ENCODE peak calls at places on chromosomes 4 and X, in four cellular contexts. V is HepG2, B is K562, S is GM12878. W is an unnamed sample.

GRCh38 chrX:69113723-69114122 is 51.5 kb downstream of the PJA1 start:
- DNase-seq in B (no peak), S (no peak), V (no peak), W (no peak)

GRCh38 chrX:16733013-16733412 is 13.6 kb downstream of the SYAP1 start:
- DNase-seq in B (no peak), V (no peak), S (no peak), W (no peak)

GRCh38 chr4:4852591-4853362 is 6.7 kb upstream of the MSX1 start:
- DNase-seq in S (no peak), B (peak; percentile 44), V (no peak), W (no peak)

GRCh38 chrX:49844622-49845021 is 15.5 kb downstream of the PAGE4 start:
- DNase-seq in B (no peak), S (no peak), V (no peak), W (no peak)

GRCh38 chrX:70386240-70386639 is 36.9 kb upstream of the GDPD2 start:
- DNase-seq in S (no peak), V (no peak), B (no peak), W (no peak)

GRCh38 chr4:4666187-4666586 is 124.3 kb upstream of the STX18 start:
- DNase-seq in B (no peak), S (no peak), V (no peak), W (no peak)

GRCh38 chr4:183507928-183508327 is 3.1 kb downstream of the ING2 start:
- DNase-seq in V (peak; percentile 59), S (no peak), B (peak; percentile 21), W (no peak)

GRCh38 chrX:73562458-73562857 is 539 bp upstream of the CHIC1 start:
- DNase-seq in V (no peak), S (peak; percentile 1), B (no peak), W (no peak)

GRCh38 chr4:188042191-188042590 is 46.6 kb downstream of the ZFP42 start:
- DNase-seq in S (no peak), V (no peak), B (no peak), W (no peak)

GRCh38 chrX:65596270-65596669 is 61.7 kb upstream of the LAS1L start:
- DNase-seq in S (peak; percentile 43), V (no peak), B (peak; percentile 13), W (no peak)

GRCh38 chrX:71911731-71912050 is 1.0 kb downstream of the NHSL2 start:
- DNase-seq in S (no peak), B (no peak), V (no peak), W (no peak)

GRCh38 chrX:3204606-3205005 is 141.8 kb downstream of the MXRA5 start:
- DNase-seq in S (no peak), V (no peak), B (no peak), W (no peak)

GRCh38 chrX:48580662-48581061 is 6.4 kb downstream of the RBM3 start:
- DNase-seq in V (no peak), B (no peak), S (no peak), W (no peak)

GRCh38 chrX:65643046-65643785 is 24.2 kb upstream of the MSN start:
- DNase-seq in V (no peak), S (no peak), B (no peak), W (no peak)

GRCh38 chr4:160319221-160319867 is 1216.5 kb downstream of the RAPGEF2 start:
- DNase-seq in B (no peak), V (no peak), S (no peak), W (peak; percentile 18)

GRCh38 chr4:109739547-109739946 is 9.7 kb upstream of the PLA2G12A start:
- DNase-seq in B (no peak), S (no peak), V (no peak), W (no peak)

GRCh38 chr4:151324449-151325319 is 721 bp downstream of the SH3D19 start:
- DNase-seq in S (no peak), V (peak; percentile 99), B (no peak), W (peak; percentile 46)

GRCh38 chr4:83114576-83114975 is at the start of gene PLAC8:
- DNase-seq in V (peak; percentile 69), B (no peak), S (peak; percentile 92), W (peak; percentile 15)

GRCh38 chr4:177220376-177220775 is 89.3 kb upstream of the NEIL3 start:
- DNase-seq in V (no peak), B (no peak), S (no peak), W (no peak)

GRCh38 chr4:12761694-12762093 is 722.4 kb downstream of the RAB28 start:
- DNase-seq in S (no peak), V (no peak), B (no peak), W (no peak)

GRCh38 chr4:111454961-111455360 is 690.3 kb upstream of the FAM241A start:
- DNase-seq in S (no peak), V (peak; percentile 45), B (no peak), W (no peak)

GRCh38 chr4:38310446-38311043 is 350.3 kb downstream of the PTTG2 start:
- DNase-seq in B (no peak), S (peak; percentile 97), V (no peak), W (no peak)

GRCh38 chrX:15465896-15466651 is 27.1 kb downstream of the PIR start:
- DNase-seq in B (no peak), S (no peak), V (no peak), W (no peak)

DNA sequence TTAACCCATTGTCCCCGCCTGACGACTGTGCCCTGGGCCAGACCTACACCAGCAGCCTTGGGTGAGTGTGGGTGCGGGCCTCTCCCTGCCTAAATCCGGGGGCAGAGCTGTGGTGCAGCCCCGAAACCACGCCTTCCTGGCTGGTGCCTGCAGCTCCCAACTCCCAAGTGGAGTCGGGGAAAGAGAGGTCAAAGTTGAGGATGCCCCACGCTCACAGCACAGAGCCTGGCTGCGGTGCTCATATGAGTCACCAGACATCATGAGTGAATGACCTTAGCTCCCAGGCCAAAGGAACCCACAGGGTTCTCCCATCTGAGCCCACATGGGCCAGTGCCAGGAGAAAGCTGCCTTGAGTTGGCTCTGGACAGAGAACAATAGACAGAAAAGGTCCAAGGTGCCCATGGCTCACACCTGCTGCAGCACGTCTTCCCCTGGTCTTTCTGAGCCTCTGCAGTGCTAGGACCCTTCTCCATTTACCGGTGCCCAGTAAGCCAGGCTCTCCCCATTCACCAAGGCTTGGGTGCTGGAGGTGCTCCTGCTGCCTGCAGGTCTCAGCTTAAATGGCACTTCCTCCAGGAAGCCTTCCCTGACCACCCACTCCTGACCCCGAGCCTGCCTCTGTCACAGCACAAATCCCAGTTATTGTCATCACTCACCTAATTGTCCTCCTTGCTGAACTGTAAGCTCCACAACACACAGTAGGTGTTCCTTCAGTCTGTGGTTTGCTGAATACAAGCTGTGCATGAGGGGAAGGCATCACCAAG is 224.2 kb downstream of the AFAP1 start:
- DNase-seq in V (no peak), B (no peak), S (no peak), W (no peak)
- TF ChIP-seq FOXK2 in V (no peak), B (no peak), S (no peak), W (no peak)

GRCh38 chrX:25640276-25640675 is 497.9 kb upstream of the MAGEB18 start:
- DNase-seq in B (no peak), S (no peak), V (no peak), W (no peak)
- TF ChIP-seq TARDBP in B (no peak), S (no peak), V (no peak), W (no peak)

GRCh38 chrX:19912-20571 is 261.1 kb upstream of the PLCXD1 start:
- DNase-seq in B (peak; percentile 65), V (peak; percentile 0), S (no peak), W (no peak)
- TF ChIP-seq FOXK2 in B (no peak), V (no peak), S (no peak), W (no peak)

GRCh38 chr4:161525121-161525520 is 638.7 kb downstream of the FSTL5 start:
- DNase-seq in B (no peak), V (no peak), S (no peak), W (no peak)
- TF ChIP-seq TARDBP in B (no peak), V (no peak), S (no peak), W (no peak)

GRCh38 chr4:15729910-15730533 is 27.2 kb downstream of the BST1 start:
- DNase-seq in S (peak; percentile 2), B (peak; percentile 59), V (peak; percentile 45), W (peak; percentile 63)
- TF ChIP-seq FOXK2 in S (no peak), B (no peak), V (no peak), W (no peak)

GRCh38 chr4:39353478-39354177 is 12.5 kb downstream of the RFC1 start:
- DNase-seq in B (no peak), S (peak; percentile 85), V (no peak), W (no peak)
- TF ChIP-seq TARDBP in B (no peak), S (no peak), V (no peak), W (no peak)